ENCODE peak calls at places on chromosomes 16 and 17, in seven cellular contexts. One of them, this sample, is unnamed.

GRCh38 chr17:3036800-3037199 is 26.6 kb downstream of the OR1D5 start:
- DNase-seq in stomach: no peak
- DNase-seq in H1: no peak
- DNase-seq in GM12878: no peak
- DNase-seq in transverse colon: no peak
- DNase-seq in SK-N-SH: no peak
- DNase-seq in ovary: no peak
- DNase-seq in this sample: no peak

GRCh38 chr17:62043602-62044001 is 21.5 kb downstream of the MED13 start:
- DNase-seq in stomach: no peak
- DNase-seq in H1: no peak
- DNase-seq in GM12878: no peak
- DNase-seq in transverse colon: no peak
- DNase-seq in SK-N-SH: no peak
- DNase-seq in ovary: no peak
- DNase-seq in this sample: no peak

GRCh38 chr17:41772218-41772585 is 14.3 kb downstream of the JUP start:
- DNase-seq in stomach: peak; percentile 90
- DNase-seq in H1: peak; percentile 64
- DNase-seq in GM12878: no peak
- DNase-seq in transverse colon: peak; percentile 90
- DNase-seq in SK-N-SH: no peak
- DNase-seq in ovary: no peak
- DNase-seq in this sample: peak; percentile 79

GRCh38 chr16:47477680-47478079 is 16.5 kb downstream of the PHKB start:
- DNase-seq in stomach: no peak
- DNase-seq in H1: no peak
- DNase-seq in GM12878: no peak
- DNase-seq in transverse colon: no peak
- DNase-seq in SK-N-SH: no peak
- DNase-seq in ovary: no peak
- DNase-seq in this sample: no peak

GRCh38 chr17:2815781-2816185 is 19.5 kb downstream of the RAP1GAP2 start:
- DNase-seq in stomach: peak; percentile 44
- DNase-seq in H1: no peak
- DNase-seq in GM12878: no peak
- DNase-seq in transverse colon: no peak
- DNase-seq in SK-N-SH: no peak
- DNase-seq in ovary: no peak
- DNase-seq in this sample: no peak

GRCh38 chr16:31181102-31181830 is 1.3 kb downstream of the FUS start:
- DNase-seq in stomach: peak; percentile 28
- DNase-seq in H1: no peak
- DNase-seq in GM12878: no peak
- DNase-seq in transverse colon: peak; percentile 38
- DNase-seq in SK-N-SH: no peak
- DNase-seq in ovary: peak; percentile 59
- DNase-seq in this sample: no peak

GRCh38 chr17:57268176-57268575 is 11.9 kb downstream of the MSI2 start:
- DNase-seq in stomach: no peak
- DNase-seq in H1: no peak
- DNase-seq in GM12878: no peak
- DNase-seq in transverse colon: no peak
- DNase-seq in SK-N-SH: no peak
- DNase-seq in ovary: no peak
- DNase-seq in this sample: no peak

GRCh38 chr17:74424117-74424516 is 7.8 kb upstream of the GPRC5C start:
- DNase-seq in stomach: no peak
- DNase-seq in H1: no peak
- DNase-seq in GM12878: no peak
- DNase-seq in transverse colon: no peak
- DNase-seq in SK-N-SH: peak; percentile 15
- DNase-seq in ovary: no peak
- DNase-seq in this sample: no peak

GRCh38 chr16:79758615-79759346 is 158.2 kb upstream of the MAF start:
- DNase-seq in stomach: no peak
- DNase-seq in H1: no peak
- DNase-seq in GM12878: no peak
- DNase-seq in transverse colon: no peak
- DNase-seq in SK-N-SH: no peak
- DNase-seq in ovary: no peak
- DNase-seq in this sample: no peak

GRCh38 chr17:19447085-19447583 is 36.1 kb downstream of the RNF112 start:
- DNase-seq in stomach: peak; percentile 73
- DNase-seq in H1: peak; percentile 93
- DNase-seq in GM12878: peak; percentile 20
- DNase-seq in transverse colon: peak; percentile 80
- DNase-seq in SK-N-SH: peak; percentile 84
- DNase-seq in ovary: peak; percentile 56
- DNase-seq in this sample: peak; percentile 83

GRCh38 chr16:55809851-55810250 is 23.0 kb downstream of the CES1 start:
- DNase-seq in stomach: no peak
- DNase-seq in H1: no peak
- DNase-seq in GM12878: no peak
- DNase-seq in transverse colon: no peak
- DNase-seq in SK-N-SH: no peak
- DNase-seq in ovary: no peak
- DNase-seq in this sample: peak; percentile 7

GRCh38 chr16:51337662-51338061 is 186.6 kb upstream of the SALL1 start:
- DNase-seq in stomach: no peak
- DNase-seq in H1: peak; percentile 56
- DNase-seq in GM12878: no peak
- DNase-seq in transverse colon: no peak
- DNase-seq in SK-N-SH: no peak
- DNase-seq in ovary: no peak
- DNase-seq in this sample: no peak

GRCh38 chr17:3555189-3555796 is 2.3 kb downstream of the TRPV3 start:
- DNase-seq in stomach: no peak
- DNase-seq in H1: no peak
- DNase-seq in GM12878: no peak
- DNase-seq in transverse colon: no peak
- DNase-seq in SK-N-SH: no peak
- DNase-seq in ovary: no peak
- DNase-seq in this sample: no peak

GRCh38 chr16:74049027-74049426 is 247.6 kb upstream of the PSMD7 start:
- DNase-seq in stomach: no peak
- DNase-seq in H1: no peak
- DNase-seq in GM12878: no peak
- DNase-seq in transverse colon: no peak
- DNase-seq in SK-N-SH: no peak
- DNase-seq in ovary: no peak
- DNase-seq in this sample: no peak

GRCh38 chr16:3951861-3952332 is 71.4 kb upstream of the CREBBP start:
- DNase-seq in stomach: no peak
- DNase-seq in H1: no peak
- DNase-seq in GM12878: no peak
- DNase-seq in transverse colon: no peak
- DNase-seq in SK-N-SH: no peak
- DNase-seq in ovary: no peak
- DNase-seq in this sample: peak; percentile 11

GRCh38 chr16:28320023-28320561 is 27.8 kb downstream of the SBK1 start:
- DNase-seq in stomach: no peak
- DNase-seq in H1: no peak
- DNase-seq in GM12878: no peak
- DNase-seq in transverse colon: no peak
- DNase-seq in SK-N-SH: no peak
- DNase-seq in ovary: no peak
- DNase-seq in this sample: no peak

GRCh38 chr17:35022536-35023063 is 40.9 kb downstream of the RFFL start:
- DNase-seq in stomach: peak; percentile 60
- DNase-seq in H1: no peak
- DNase-seq in GM12878: no peak
- DNase-seq in transverse colon: peak; percentile 59
- DNase-seq in SK-N-SH: no peak
- DNase-seq in ovary: no peak
- DNase-seq in this sample: no peak

GRCh38 chr16:54487933-54488332 is 201.3 kb upstream of the IRX3 start:
- DNase-seq in stomach: no peak
- DNase-seq in H1: no peak
- DNase-seq in GM12878: no peak
- DNase-seq in transverse colon: no peak
- DNase-seq in SK-N-SH: no peak
- DNase-seq in ovary: no peak
- DNase-seq in this sample: no peak

GRCh38 chr16:55392701-55393100 is 68.7 kb downstream of the IRX6 start:
- DNase-seq in stomach: no peak
- DNase-seq in H1: no peak
- DNase-seq in GM12878: no peak
- DNase-seq in transverse colon: no peak
- DNase-seq in SK-N-SH: no peak
- DNase-seq in ovary: no peak
- DNase-seq in this sample: no peak

GRCh38 chr17:3754458-3755334 is 31.0 kb downstream of the HASPIN start:
- DNase-seq in stomach: peak; percentile 99
- DNase-seq in H1: peak; percentile 99
- DNase-seq in GM12878: no peak
- DNase-seq in transverse colon: peak; percentile 96
- DNase-seq in SK-N-SH: peak; percentile 79
- DNase-seq in ovary: peak; percentile 61
- DNase-seq in this sample: peak; percentile 92

GRCh38 chr17:61200349-61200735 is 199.3 kb upstream of the TBX2 start:
- DNase-seq in stomach: no peak
- DNase-seq in H1: no peak
- DNase-seq in GM12878: no peak
- DNase-seq in transverse colon: no peak
- DNase-seq in SK-N-SH: no peak
- DNase-seq in ovary: no peak
- DNase-seq in this sample: no peak

GRCh38 chr16:67961551-67961957 is 6.9 kb downstream of the SLC12A4 start:
- DNase-seq in stomach: peak; percentile 91
- DNase-seq in H1: no peak
- DNase-seq in GM12878: no peak
- DNase-seq in transverse colon: peak; percentile 82
- DNase-seq in SK-N-SH: peak; percentile 82
- DNase-seq in ovary: no peak
- DNase-seq in this sample: no peak

DNA sequence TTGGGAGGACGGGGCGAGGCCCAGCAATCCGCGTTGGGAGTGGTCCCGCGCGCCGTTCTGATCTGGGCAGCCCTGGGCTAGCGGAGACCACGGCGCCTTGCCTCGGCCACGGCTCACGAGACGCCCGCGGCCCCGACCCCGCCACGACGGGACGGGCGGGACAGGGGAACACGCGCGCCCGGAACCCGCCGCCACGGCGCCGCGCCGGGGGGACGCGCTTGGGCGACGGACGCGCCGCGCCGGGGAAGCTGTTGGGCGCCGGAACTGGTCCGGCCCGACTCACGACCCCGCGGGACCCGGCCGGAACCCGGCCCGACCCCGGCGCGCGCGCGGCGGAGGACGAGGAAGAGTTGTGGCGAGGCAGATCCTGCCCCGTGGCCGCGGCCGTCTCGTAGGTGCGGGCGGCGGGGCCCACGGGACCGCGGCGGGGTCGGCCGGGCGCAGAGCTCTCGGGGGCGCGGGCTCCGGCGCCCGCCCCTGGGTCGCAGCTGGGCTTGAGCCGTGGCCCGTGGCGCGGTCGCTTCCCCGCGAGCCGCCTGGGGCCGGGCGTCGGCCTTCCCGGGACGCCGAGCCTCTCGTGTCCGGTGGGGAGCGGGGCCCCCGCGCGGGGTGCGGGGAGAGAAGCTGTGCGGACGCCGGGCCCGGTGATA is at the start of gene ACSF3:
- DNase-seq in stomach: peak; percentile 72
- DNase-seq in H1: peak; percentile 71
- DNase-seq in GM12878: no peak
- DNase-seq in transverse colon: peak; percentile 65
- DNase-seq in SK-N-SH: peak; percentile 95
- DNase-seq in ovary: peak; percentile 79
- DNase-seq in this sample: no peak
- TF ChIP-seq EP300 in stomach: no peak
- TF ChIP-seq EP300 in H1: no peak
- TF ChIP-seq EP300 in GM12878: no peak
- TF ChIP-seq EP300 in transverse colon: no peak
- TF ChIP-seq EP300 in SK-N-SH: no peak
- TF ChIP-seq EP300 in ovary: no peak
- TF ChIP-seq EP300 in this sample: no peak

GRCh38 chr16:86505899-86506864 is 4.1 kb upstream of the FOXF1 start:
- DNase-seq in stomach: no peak
- DNase-seq in H1: no peak
- DNase-seq in GM12878: no peak
- DNase-seq in transverse colon: no peak
- DNase-seq in SK-N-SH: no peak
- DNase-seq in ovary: no peak
- DNase-seq in this sample: no peak
- H3K4me3 ChIP-seq in stomach: peak overlapping the region; percentile 69
- H3K4me3 ChIP-seq in H1: no peak overlapping the region
- H3K4me3 ChIP-seq in GM12878: no peak overlapping the region
- H3K4me3 ChIP-seq in transverse colon: peak overlapping the region; percentile 69
- H3K4me3 ChIP-seq in SK-N-SH: no peak overlapping the region
- H3K4me3 ChIP-seq in ovary: no peak overlapping the region
- H3K4me3 ChIP-seq in this sample: peak overlapping the region; percentile 15

DNA sequence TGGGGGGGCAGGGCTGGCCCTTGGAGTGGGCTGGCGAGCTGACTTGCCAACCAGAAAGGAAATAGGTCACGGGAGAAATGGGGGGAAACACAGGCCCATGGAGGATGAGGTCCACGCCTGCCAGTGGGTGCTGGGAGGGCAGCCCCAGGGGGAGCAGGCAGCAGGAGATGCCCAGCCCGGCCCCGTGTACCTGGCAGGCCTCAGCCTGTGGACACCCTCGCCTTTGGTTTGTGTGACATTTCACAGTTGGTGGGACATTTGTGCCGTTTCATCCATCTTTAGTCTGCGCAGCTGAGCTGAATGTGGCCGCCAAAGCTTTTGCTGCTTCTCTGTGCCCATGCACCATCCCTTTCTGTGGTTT is 193.4 kb downstream of the RPTOR start:
- DNase-seq in stomach: no peak
- DNase-seq in H1: no peak
- DNase-seq in GM12878: no peak
- DNase-seq in transverse colon: no peak
- DNase-seq in SK-N-SH: no peak
- DNase-seq in ovary: no peak
- DNase-seq in this sample: no peak
- H3K36me3 ChIP-seq in stomach: peaks cover 14% of the 10 kb centered on the region
- H3K36me3 ChIP-seq in H1: peaks cover 3% of the 10 kb centered on the region
- H3K36me3 ChIP-seq in GM12878: peaks cover 2% of the 10 kb centered on the region
- H3K36me3 ChIP-seq in transverse colon: no peaks in the 10 kb centered on the region
- H3K36me3 ChIP-seq in SK-N-SH: peaks cover 21% of the 10 kb centered on the region
- H3K36me3 ChIP-seq in ovary: no peaks in the 10 kb centered on the region
- H3K36me3 ChIP-seq in this sample: peaks cover 8% of the 10 kb centered on the region

GRCh38 chr17:40100669-40101366 is 429 bp upstream of the NR1D1 start:
- DNase-seq in stomach: peak; percentile 99
- DNase-seq in H1: peak; percentile 94
- DNase-seq in GM12878: peak; percentile 82
- DNase-seq in transverse colon: peak; percentile 99
- DNase-seq in SK-N-SH: peak; percentile 95
- DNase-seq in ovary: peak; percentile 98
- DNase-seq in this sample: peak; percentile 99
- TF ChIP-seq EP300 in stomach: no peak
- TF ChIP-seq EP300 in H1: no peak
- TF ChIP-seq EP300 in GM12878: no peak
- TF ChIP-seq EP300 in transverse colon: peak; percentile 34
- TF ChIP-seq EP300 in SK-N-SH: no peak
- TF ChIP-seq EP300 in ovary: peak; percentile 89
- TF ChIP-seq EP300 in this sample: no peak

This sample was measured in suprapubic skin.